ENCODE peak calls at places on chromosomes 11 and 22, in four cellular contexts. R is nucleus accumbens, X is HAP-1, V is dorsolateral prefrontal cortex. G is an unnamed sample.

GRCh38 chr11:46383974-46384701 is 2.7 kb downstream of the MDK start:
- DNase-seq in R (no peak), X (no peak), V (no peak), G (peak; percentile 52)

GRCh38 chr11:624705-625635 is at the start of gene CDHR5:
- DNase-seq in R (no peak), X (no peak), V (no peak), G (no peak)

GRCh38 chr11:35617687-35618496 is at the start of gene FJX1:
- DNase-seq in R (peak; percentile 62), X (peak; percentile 55), V (peak; percentile 48), G (peak; percentile 94)

GRCh38 chr11:36292311-36292722 is 3.1 kb upstream of the COMMD9 start:
- DNase-seq in R (no peak), X (peak; percentile 12), V (no peak), G (peak; percentile 53)

GRCh38 chr11:74371269-74372039 is 26.8 kb downstream of the PGM2L1 start:
- DNase-seq in R (no peak), X (peak; percentile 87), V (no peak), G (peak; percentile 74)

GRCh38 chr11:44229003-44229570 is 80.9 kb downstream of the ALX4 start:
- DNase-seq in R (no peak), X (no peak), V (no peak), G (peak; percentile 48)

GRCh38 chr22:27718186-27719032 is 83.1 kb downstream of the MN1 start:
- DNase-seq in R (peak; percentile 65), X (no peak), V (peak; percentile 25), G (peak; percentile 98)

GRCh38 chr11:95725169-95725568 is 64.4 kb downstream of the FAM76B start:
- DNase-seq in R (no peak), X (no peak), V (no peak), G (no peak)

GRCh38 chr11:125950696-125951645 is 5.1 kb downstream of the VSIG10L2 start:
- DNase-seq in R (no peak), X (no peak), V (no peak), G (no peak)